ENCODE peak calls at places on chromosomes 16 and 17, in nine cellular contexts. W is HCT116, H is PC-3, J is K562, C is endodermal cell, M is neural progenitor cell, R is mesenchymal stem cell, B is GM23248, O is GM12878. P is an unnamed sample.

GRCh38 chr17:7997186-7997585 is 5.2 kb upstream of the GUCY2D start:
- DNase-seq in H (peak; percentile 66), J (no peak), M (peak; percentile 62), C (peak; percentile 90), O (no peak), B (peak; percentile 61), R (peak; percentile 28), W (peak; percentile 67), P (peak; percentile 5)

GRCh38 chr16:14024300-14024699 is 46.8 kb upstream of the MRTFB start:
- DNase-seq in O (no peak), H (peak; percentile 10), J (no peak), C (no peak), W (no peak), M (no peak), R (no peak), B (peak; percentile 34), P (no peak)

GRCh38 chr17:48625502-48626201 is 506 bp downstream of the HOXB9 start:
- DNase-seq in R (peak; percentile 92), H (peak; percentile 77), J (peak; percentile 76), O (no peak), W (no peak), C (peak; percentile 91), B (peak; percentile 55), M (peak; percentile 63), P (peak; percentile 90)

GRCh38 chr17:80998388-80999223 is 7.0 kb downstream of the CHMP6 start:
- DNase-seq in W (no peak), M (no peak), B (no peak), C (no peak), O (no peak), J (no peak), R (no peak), H (no peak), P (peak; percentile 65)

GRCh38 chr17:60887607-60888028 is 210.0 kb downstream of the BCAS3 start:
- DNase-seq in R (no peak), W (no peak), J (no peak), B (no peak), C (no peak), O (no peak), M (no peak), H (peak; percentile 29), P (no peak)

GRCh38 chr17:2087597-2088211 is 32.8 kb downstream of the HIC1 start:
- DNase-seq in R (peak; percentile 55), O (peak; percentile 79), M (no peak), J (no peak), B (peak; percentile 54), C (no peak), W (no peak), H (no peak), P (peak; percentile 77)

GRCh38 chr17:29292071-29292991 is 1.6 kb downstream of the NUFIP2 start:
- DNase-seq in J (peak; percentile 84), H (peak; percentile 4), B (peak; percentile 73), O (no peak), W (no peak), R (peak; percentile 51), M (peak; percentile 78), C (peak; percentile 80), P (peak; percentile 90)

GRCh38 chr17:65537845-65538678 is 23.4 kb downstream of the AXIN2 start:
- DNase-seq in R (no peak), C (no peak), M (no peak), W (no peak), B (no peak), O (no peak), H (no peak), J (peak; percentile 83), P (no peak)

GRCh38 chr17:81109957-81110356 is 55.4 kb upstream of the PVALEF start:
- DNase-seq in B (no peak), W (no peak), C (no peak), R (no peak), M (no peak), J (peak; percentile 39), O (no peak), H (no peak), P (no peak)

GRCh38 chr16:49596699-49597291 is 223.2 kb downstream of the C16orf78 start:
- DNase-seq in W (no peak), R (no peak), O (no peak), B (no peak), C (peak; percentile 64), J (no peak), H (no peak), M (no peak), P (no peak)

GRCh38 chr16:29318037-29318436 is 88.5 kb downstream of the NPIPB11 start:
- DNase-seq in B (no peak), M (no peak), C (no peak), H (no peak), W (no peak), J (no peak), O (no peak), R (peak; percentile 40), P (no peak)

GRCh38 chr17:79607941-79608728 is 2.7 kb downstream of the RBFOX3 start:
- DNase-seq in J (peak; percentile 67), H (peak; percentile 45), M (peak; percentile 88), R (peak; percentile 15), W (peak; percentile 12), C (peak; percentile 96), B (peak; percentile 64), O (no peak), P (no peak)

DNA sequence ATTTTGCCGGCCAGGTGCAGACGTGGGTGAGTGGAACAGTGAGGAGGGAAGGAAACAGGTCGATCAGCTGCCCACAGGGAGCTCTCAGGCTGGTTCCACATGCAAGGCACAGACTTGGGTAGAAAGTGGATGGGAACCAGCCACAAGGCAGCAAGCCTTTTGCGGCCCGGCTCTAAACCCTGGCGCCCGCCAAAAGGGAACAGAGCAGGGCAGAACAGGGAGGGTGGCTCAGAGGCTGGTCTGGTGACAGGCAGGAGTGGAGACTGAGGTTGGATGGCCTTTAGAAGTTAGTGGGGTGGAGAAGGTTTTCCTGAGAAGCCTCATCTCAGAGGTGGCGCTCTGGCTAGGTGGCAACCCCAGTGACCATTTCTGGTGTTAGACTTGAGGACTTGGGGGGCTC is 10.4 kb downstream of the LLGL2 start:
- DNase-seq in O (no peak), M (no peak), W (no peak), H (no peak), R (no peak), B (no peak), C (no peak), J (no peak), P (no peak)
- H3K9ac ChIP-seq in O (no peak overlapping the region), M (no peak overlapping the region), W (no peak overlapping the region), H (no peak overlapping the region), R (no peak overlapping the region), B (no peak overlapping the region), C (no peak overlapping the region), J (no peak overlapping the region), P (peak overlapping the region; percentile 12)

GRCh38 chr17:66634193-66634592 is 200.7 kb upstream of the CACNG5 start:
- DNase-seq in W (no peak), J (no peak), M (no peak), R (no peak), B (no peak), H (no peak), C (no peak), O (no peak), P (no peak)

GRCh38 chr17:66636111-66636510 is 198.8 kb upstream of the CACNG5 start:
- DNase-seq in O (no peak), H (no peak), W (no peak), J (no peak), B (peak; percentile 71), C (no peak), M (no peak), R (peak; percentile 91), P (no peak)

GRCh38 chr17:66635646-66636045 is 199.3 kb upstream of the CACNG5 start:
- DNase-seq in B (no peak), O (no peak), C (no peak), H (no peak), W (no peak), R (no peak), J (no peak), M (no peak), P (no peak)

GRCh38 chr17:66637491-66637890 is 197.4 kb upstream of the CACNG5 start:
- DNase-seq in W (no peak), B (no peak), J (no peak), M (no peak), O (no peak), R (no peak), C (no peak), H (no peak), P (no peak)

GRCh38 chr17:66638707-66639479 is 196.0 kb upstream of the CACNG5 start:
- DNase-seq in J (no peak), H (no peak), R (no peak), C (no peak), M (no peak), W (no peak), B (no peak), O (no peak), P (no peak)
- H3K4me3 ChIP-seq in J (no peak overlapping the region), H (no peak overlapping the region), R (no peak overlapping the region), C (no peak overlapping the region), M (no peak overlapping the region), W (no peak overlapping the region), B (no peak overlapping the region), O (no peak overlapping the region), P (no peak overlapping the region)

GRCh38 chr17:34384822-34385605 is 22.0 kb upstream of the CCL1 start:
- DNase-seq in H (no peak), J (no peak), O (no peak), C (peak; percentile 33), B (no peak), W (no peak), R (no peak), M (no peak), P (no peak)
- H3K27ac ChIP-seq in H (no peak overlapping the region), J (no peak overlapping the region), O (no peak overlapping the region), C (no peak overlapping the region), B (no peak overlapping the region), W (no peak overlapping the region), R (no peak overlapping the region), M (no peak overlapping the region), P (no peak overlapping the region)

GRCh38 chr17:59753522-59754467 is 46.3 kb downstream of the VMP1 start:
- DNase-seq in M (peak; percentile 81), B (peak; percentile 86), R (peak; percentile 90), J (peak; percentile 57), O (peak; percentile 73), H (peak; percentile 97), C (no peak), W (peak; percentile 88), P (no peak)

GRCh38 chr17:59752922-59753321 is 45.5 kb downstream of the VMP1 start:
- DNase-seq in M (no peak), O (no peak), H (no peak), W (no peak), B (no peak), C (no peak), J (no peak), R (no peak), P (no peak)

GRCh38 chr17:59754547-59754946 is 47.1 kb downstream of the VMP1 start:
- DNase-seq in M (no peak), J (peak; percentile 18), H (peak; percentile 99), W (peak; percentile 99), O (no peak), C (no peak), R (peak; percentile 96), B (peak; percentile 88), P (no peak)

GRCh38 chr17:59751955-59752413 is 44.5 kb downstream of the VMP1 start:
- DNase-seq in R (no peak), O (no peak), B (peak; percentile 9), W (no peak), J (no peak), H (no peak), M (no peak), C (no peak), P (no peak)

DNA sequence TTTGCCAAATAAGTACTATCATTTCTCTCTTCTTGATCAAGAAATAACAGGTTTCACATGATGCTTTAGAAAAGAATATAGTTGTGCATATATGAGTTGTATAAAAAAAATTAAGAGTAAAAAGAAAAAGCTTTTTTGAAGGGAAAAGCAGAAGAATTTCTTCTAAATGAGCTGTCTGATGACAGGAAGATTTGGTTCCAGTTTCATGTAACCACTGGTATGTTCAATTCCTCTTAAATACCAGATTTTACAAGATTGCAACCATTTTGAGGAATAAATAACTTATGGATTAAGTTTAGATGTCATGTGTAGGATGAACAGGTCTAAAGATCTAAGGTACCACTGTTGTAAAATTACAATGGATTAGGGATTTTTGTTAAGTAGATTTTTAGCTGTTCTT is 45.0 kb downstream of the VMP1 start:
- DNase-seq in M (no peak), R (no peak), C (no peak), J (no peak), B (peak; percentile 28), H (no peak), O (no peak), W (no peak), P (no peak)
- H3K9ac ChIP-seq in M (no peak overlapping the region), R (peak overlapping the region; percentile 64), C (no peak overlapping the region), J (no peak overlapping the region), B (peak overlapping the region; percentile 85), H (no peak overlapping the region), O (peak overlapping the region; percentile 28), W (no peak overlapping the region), P (no peak overlapping the region)